ENCODE peak calls at places on chromosome 4, in five cellular contexts. B is cardiac muscle cell, G is MG63, E is right atrium auricular region, C is psoas muscle. P is an unnamed sample.

GRCh38 chr4:177313263-177313662 is 3.6 kb downstream of the NEIL3 start:
- DNase-seq in B (no peak), G (no peak), E (no peak), C (no peak), P (no peak)

GRCh38 chr4:101944649-101945048 is 154.1 kb downstream of the BANK1 start:
- DNase-seq in B (no peak), G (no peak), E (no peak), C (no peak), P (no peak)

GRCh38 chr4:77036206-77036605 is 39.6 kb downstream of the CCNI start:
- DNase-seq in B (no peak), G (peak; percentile 28), E (no peak), C (no peak), P (no peak)

GRCh38 chr4:137032242-137032641 is 500.1 kb downstream of the PCDH18 start:
- DNase-seq in B (no peak), G (no peak), E (no peak), C (no peak), P (no peak)

GRCh38 chr4:128363966-128364365 is 76.4 kb upstream of the PGRMC2 start:
- DNase-seq in B (no peak), G (no peak), E (no peak), C (no peak), P (no peak)

GRCh38 chr4:7915875-7916242 is 23.8 kb downstream of the AFAP1 start:
- DNase-seq in B (no peak), G (no peak), E (no peak), C (no peak), P (no peak)

GRCh38 chr4:19971829-19972228 is 279.9 kb upstream of the SLIT2 start:
- DNase-seq in B (no peak), G (no peak), E (no peak), C (no peak), P (no peak)

GRCh38 chr4:77785669-77786068 is 33.5 kb downstream of the CNOT6L start:
- DNase-seq in B (no peak), G (no peak), E (no peak), C (no peak), P (no peak)

GRCh38 chr4:112075129-112075753 is 70.0 kb upstream of the FAM241A start:
- DNase-seq in B (peak; percentile 75), G (no peak), E (no peak), C (no peak), P (no peak)

GRCh38 chr4:13535708-13536361 is 8.5 kb downstream of the NKX3-2 start:
- DNase-seq in B (no peak), G (no peak), E (no peak), C (no peak), P (no peak)

GRCh38 chr4:113684534-113685091 is 76.9 kb downstream of the CAMK2D start:
- DNase-seq in B (peak; percentile 71), G (peak; percentile 60), E (peak; percentile 69), C (peak; percentile 62), P (peak; percentile 71)

GRCh38 chr4:173145111-173145510 is 23.5 kb upstream of the GALNT7 start:
- DNase-seq in B (no peak), G (no peak), E (no peak), C (no peak), P (no peak)

GRCh38 chr4:53019485-53020382 is 157.6 kb downstream of the RASL11B start:
- DNase-seq in B (no peak), G (peak; percentile 88), E (no peak), C (no peak), P (no peak)

GRCh38 chr4:186149872-186150271 is 41.5 kb upstream of the CYP4V2 start:
- DNase-seq in B (peak; percentile 21), G (peak; percentile 72), E (peak; percentile 88), C (peak; percentile 81), P (peak; percentile 52)

GRCh38 chr4:79650794-79651431 is 242.9 kb upstream of the GK2 start:
- DNase-seq in B (no peak), G (peak; percentile 12), E (no peak), C (no peak), P (no peak)

GRCh38 chr4:4914965-4915845 is 55.7 kb downstream of the MSX1 start:
- DNase-seq in B (no peak), G (peak; percentile 40), E (no peak), C (no peak), P (no peak)

GRCh38 chr4:128525939-128526630 is 238.5 kb upstream of the PGRMC2 start:
- DNase-seq in B (no peak), G (no peak), E (no peak), C (no peak), P (no peak)

GRCh38 chr4:186746581-186746980 is 22.9 kb upstream of the FAT1 start:
- DNase-seq in B (no peak), G (no peak), E (no peak), C (no peak), P (no peak)

GRCh38 chr4:16196482-16197393 is 29.5 kb downstream of the TAPT1 start:
- DNase-seq in B (peak; percentile 62), G (peak; percentile 7), E (no peak), C (no peak), P (no peak)

GRCh38 chr4:7831330-7831729 is 108.3 kb downstream of the AFAP1 start:
- DNase-seq in B (no peak), G (no peak), E (no peak), C (no peak), P (no peak)

GRCh38 chr4:7295201-7295916 is 103.0 kb downstream of the SORCS2 start:
- DNase-seq in B (no peak), G (peak; percentile 64), E (no peak), C (peak; percentile 24), P (peak; percentile 65)

GRCh38 chr4:61666248-61666647 is 466.1 kb downstream of the ADGRL3 start:
- DNase-seq in B (no peak), G (no peak), E (no peak), C (no peak), P (no peak)

DNA sequence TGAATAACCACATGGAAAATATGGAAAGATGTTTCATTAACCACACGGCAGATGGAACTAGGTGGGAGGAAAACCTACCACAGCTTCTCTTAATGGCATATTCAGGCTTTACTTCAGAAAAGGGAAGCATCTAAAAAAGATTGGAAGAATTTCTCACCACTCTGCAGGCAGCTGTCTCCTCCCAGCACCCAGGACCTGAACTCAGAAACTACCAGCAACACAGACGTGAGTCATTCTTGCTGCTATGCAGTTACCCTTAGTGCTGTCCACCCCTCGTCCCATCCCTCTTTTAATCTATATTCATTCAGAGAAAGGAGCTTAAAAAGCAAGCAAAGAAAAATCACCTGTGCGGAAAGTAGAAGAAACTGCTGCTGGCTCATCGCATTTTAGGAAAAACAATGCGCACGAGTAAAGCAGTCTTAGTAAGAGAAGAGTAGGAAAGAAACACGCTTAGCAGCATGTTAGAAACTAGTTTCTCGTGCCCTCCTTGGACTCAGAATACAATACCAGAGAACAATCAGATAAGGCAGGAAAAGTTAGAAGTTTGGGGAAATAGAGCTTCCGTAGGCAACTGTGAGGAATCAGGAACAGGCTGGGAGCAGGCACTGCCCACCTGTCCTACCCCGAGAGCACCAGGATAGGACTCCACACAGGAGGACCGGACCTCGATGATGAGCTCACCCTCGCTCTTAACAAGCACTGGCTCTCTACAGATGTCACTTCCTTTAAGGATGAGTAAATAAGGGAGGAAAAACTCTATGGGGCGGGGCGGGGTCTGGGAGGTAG is 48.1 kb upstream of the ENPP6 start:
- DNase-seq in B (no peak), G (no peak), E (peak; percentile 58), C (no peak), P (no peak)
- H3K4me3 ChIP-seq in B (no peak overlapping the region), G (no peak overlapping the region), E (peak overlapping the region; percentile 22), C (peak overlapping the region; percentile 39), P (peak overlapping the region; percentile 36)

GRCh38 chr4:2256156-2256731 is 5.7 kb downstream of the MXD4 start:
- DNase-seq in B (no peak), G (no peak), E (peak; percentile 66), C (peak; percentile 59), P (peak; percentile 60)
- H3K4me3 ChIP-seq in B (no peak overlapping the region), G (no peak overlapping the region), E (peak overlapping the region; percentile 26), C (no peak overlapping the region), P (peak overlapping the region; percentile 79)

GRCh38 chr4:67566335-67566734 is 7.8 kb downstream of the STAP1 start:
- DNase-seq in B (no peak), G (no peak), E (no peak), C (no peak), P (no peak)
- H3K4me3 ChIP-seq in B (no peak overlapping the region), G (no peak overlapping the region), E (no peak overlapping the region), C (no peak overlapping the region), P (no peak overlapping the region)

GRCh38 chr4:10116625-10117423 is at the start of gene WDR1:
- DNase-seq in B (peak; percentile 97), G (peak; percentile 92), E (peak; percentile 97), C (peak; percentile 98), P (peak; percentile 97)

GRCh38 chr4:10119773-10120172 is 3.2 kb upstream of the WDR1 start:
- DNase-seq in B (no peak), G (no peak), E (no peak), C (no peak), P (no peak)

GRCh38 chr4:10117424-10118354 is 1.1 kb upstream of the WDR1 start:
- DNase-seq in B (no peak), G (no peak), E (no peak), C (no peak), P (no peak)

GRCh38 chr4:10119263-10119662 is 2.7 kb upstream of the WDR1 start:
- DNase-seq in B (peak; percentile 60), G (no peak), E (no peak), C (no peak), P (no peak)

GRCh38 chr4:10118355-10119004 is 1.9 kb upstream of the WDR1 start:
- DNase-seq in B (no peak), G (no peak), E (no peak), C (no peak), P (no peak)
- H3K4me3 ChIP-seq in B (no peak overlapping the region), G (no peak overlapping the region), E (no peak overlapping the region), C (no peak overlapping the region), P (no peak overlapping the region)

DNA sequence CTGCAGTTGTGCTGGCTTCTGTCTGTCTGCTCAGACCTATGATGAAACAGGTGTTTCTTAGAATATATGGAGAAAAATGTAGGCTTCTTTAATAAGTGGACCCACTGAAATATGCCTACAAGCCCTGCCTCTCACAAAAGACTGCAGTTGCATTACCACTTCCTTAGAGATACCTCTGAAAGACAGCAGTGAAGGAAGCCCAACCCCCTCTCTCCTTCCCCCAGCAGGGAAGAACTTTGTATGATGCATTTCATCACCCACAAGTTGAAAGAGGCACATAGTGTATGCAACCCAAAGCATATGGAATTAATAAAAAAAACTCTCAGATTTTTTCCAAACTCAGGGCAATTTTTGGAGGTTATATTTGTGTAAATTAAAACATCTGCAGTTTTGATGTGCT is 916.7 kb downstream of the TECRL start:
- DNase-seq in B (no peak), G (no peak), E (no peak), C (no peak), P (no peak)
- H3K4me3 ChIP-seq in B (no peak overlapping the region), G (no peak overlapping the region), E (no peak overlapping the region), C (no peak overlapping the region), P (no peak overlapping the region)

GRCh38 chr4:155769092-155769491 is 10.3 kb downstream of the GUCY1B1 start:
- DNase-seq in B (no peak), G (no peak), E (no peak), C (no peak), P (no peak)
- H3K4me3 ChIP-seq in B (no peak overlapping the region), G (no peak overlapping the region), E (no peak overlapping the region), C (no peak overlapping the region), P (no peak overlapping the region)

GRCh38 chr4:56959064-56959463 is 18.3 kb downstream of the NOA1 start:
- DNase-seq in B (no peak), G (no peak), E (no peak), C (no peak), P (no peak)

GRCh38 chr4:56961107-56961500 is 16.3 kb downstream of the NOA1 start:
- DNase-seq in B (no peak), G (no peak), E (no peak), C (no peak), P (no peak)

GRCh38 chr4:56953680-56954520 is 23.5 kb downstream of the NOA1 start:
- DNase-seq in B (no peak), G (no peak), E (no peak), C (no peak), P (no peak)

GRCh38 chr4:56958111-56958517 is 19.3 kb downstream of the NOA1 start:
- DNase-seq in B (no peak), G (peak; percentile 92), E (peak; percentile 97), C (peak; percentile 91), P (peak; percentile 77)
- H3K4me3 ChIP-seq in B (no peak overlapping the region), G (no peak overlapping the region), E (no peak overlapping the region), C (peak overlapping the region; percentile 45), P (no peak overlapping the region)